ENCODE peak calls at places on chromosome 21, in nine cellular contexts. M is K562, R is tibial nerve, U is suprapubic skin, V is A549, B is stomach, K is ovary, A is HepG2, C is SK-N-SH. N is an unnamed sample.

GRCh38 chr21:16169102-16169511 is 439.3 kb downstream of the USP25 start:
- DNase-seq in C (no peak), U (no peak), A (no peak), V (no peak), K (no peak), B (no peak), R (no peak), M (no peak), N (no peak)

GRCh38 chr21:33396966-33397365 is 6.2 kb upstream of the IFNGR2 start:
- DNase-seq in A (no peak), V (no peak), R (no peak), K (no peak), U (no peak), C (no peak), M (no peak), B (no peak), N (no peak)

GRCh38 chr21:37445228-37445627 is 78.7 kb downstream of the DYRK1A start:
- DNase-seq in C (no peak), B (no peak), U (no peak), V (no peak), R (no peak), A (no peak), M (no peak), K (no peak), N (no peak)

GRCh38 chr21:34795152-34796141 is 126.7 kb downstream of the CLIC6 start:
- DNase-seq in C (no peak), B (peak; percentile 38), M (no peak), U (no peak), A (peak; percentile 76), K (no peak), V (peak; percentile 28), R (peak; percentile 25), N (peak; percentile 67)

GRCh38 chr21:30255679-30256078 is 27.1 kb downstream of the KRTAP24-1 start:
- DNase-seq in M (no peak), B (no peak), V (no peak), K (no peak), C (no peak), R (no peak), A (no peak), U (no peak), N (no peak)

GRCh38 chr21:17798796-17799195 is 20.4 kb downstream of the C21orf91 start:
- DNase-seq in V (no peak), A (no peak), K (no peak), M (no peak), B (no peak), R (no peak), U (no peak), C (no peak), N (no peak)

GRCh38 chr21:34364921-34365320 is 1.1 kb downstream of the KCNE2 start:
- DNase-seq in M (no peak), K (no peak), C (no peak), A (no peak), U (no peak), R (no peak), V (no peak), B (no peak), N (no peak)

GRCh38 chr21:34593423-34593822 is 21.5 kb downstream of the RCAN1 start:
- DNase-seq in M (no peak), V (no peak), R (no peak), U (no peak), K (no peak), B (peak; percentile 52), C (no peak), A (no peak), N (no peak)

GRCh38 chr21:41967708-41968107 is 13.9 kb upstream of the C2CD2 start:
- DNase-seq in U (no peak), B (no peak), K (no peak), A (no peak), M (no peak), V (no peak), R (no peak), C (no peak), N (no peak)

GRCh38 chr21:35922618-35923017 is 137.7 kb downstream of the SETD4 start:
- DNase-seq in K (no peak), U (no peak), R (no peak), B (no peak), A (no peak), M (no peak), C (no peak), V (no peak), N (no peak)

GRCh38 chr21:33247596-33247995 is 17.9 kb downstream of the IFNAR2 start:
- DNase-seq in C (no peak), A (no peak), M (no peak), R (no peak), B (no peak), U (no peak), V (no peak), K (no peak), N (no peak)

GRCh38 chr21:29938968-29939858 is 583 bp downstream of the GRIK1 start:
- DNase-seq in B (no peak), A (no peak), M (no peak), K (no peak), R (no peak), V (no peak), U (peak; percentile 51), C (peak; percentile 11), N (no peak)

GRCh38 chr21:38542263-38542662 is 44.0 kb upstream of the ERG start:
- DNase-seq in R (no peak), C (no peak), A (no peak), K (no peak), U (no peak), M (no peak), V (no peak), B (no peak), N (no peak)

GRCh38 chr21:34061983-34062382 is 11.4 kb upstream of the MRPS6 start:
- DNase-seq in V (no peak), K (no peak), C (peak; percentile 23), B (no peak), A (no peak), U (no peak), R (no peak), M (peak; percentile 76), N (no peak)

GRCh38 chr21:35627462-35627861 is 432.9 kb downstream of the SETD4 start:
- DNase-seq in R (no peak), K (no peak), A (no peak), C (no peak), U (no peak), M (no peak), B (no peak), V (no peak), N (no peak)

GRCh38 chr21:25370311-25370744 is 237.0 kb downstream of the MRPL39 start:
- DNase-seq in K (no peak), M (no peak), A (no peak), B (no peak), R (no peak), C (no peak), U (no peak), V (no peak), N (no peak)

DNA sequence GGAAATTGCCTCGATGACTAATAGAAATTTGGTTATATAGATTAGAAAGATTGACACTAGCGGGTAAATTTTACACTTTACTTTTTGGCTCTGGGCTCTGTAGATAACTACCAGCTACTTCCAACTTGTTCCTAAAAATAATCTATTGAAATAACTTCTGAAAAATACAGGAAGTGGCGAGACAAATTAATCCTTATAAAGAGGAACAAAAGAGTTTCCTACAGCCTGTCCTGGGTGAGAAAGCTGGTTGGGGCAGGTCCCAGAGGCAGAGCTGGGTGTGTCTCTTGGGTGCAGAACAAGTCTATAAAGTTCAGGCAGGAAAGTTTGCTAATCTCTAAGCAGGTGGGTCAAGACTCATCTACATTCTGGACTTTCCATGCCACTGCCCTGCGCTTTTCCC is 69.9 kb upstream of the NRIP1 start:
- DNase-seq in C (no peak), U (no peak), R (no peak), B (peak; percentile 33), M (no peak), V (no peak), A (no peak), K (no peak), N (peak; percentile 66)
- TF ChIP-seq EP300 in C (no peak), U (no peak), R (no peak), B (no peak), M (no peak), V (no peak), A (no peak), K (no peak), N (no peak)

GRCh38 chr21:45584786-45585185 is 42.5 kb upstream of the SLC19A1 start:
- DNase-seq in B (peak; percentile 10), A (no peak), U (peak; percentile 18), M (no peak), V (no peak), R (no peak), K (no peak), C (no peak), N (no peak)
- H3K9me3 ChIP-seq in B (peaks cover 35% of the 10 kb centered on the region), A (peaks cover 15% of the 10 kb centered on the region), U (peaks cover 11% of the 10 kb centered on the region), M (peaks cover 14% of the 10 kb centered on the region), V (peaks cover 31% of the 10 kb centered on the region), R (peaks cover 49% of the 10 kb centered on the region), K (no peaks in the 10 kb centered on the region), C (peaks cover 7% of the 10 kb centered on the region), N (peaks cover 13% of the 10 kb centered on the region)

GRCh38 chr21:39913651-39914145 is 46.5 kb downstream of the PCP4 start:
- DNase-seq in A (no peak), B (no peak), K (no peak), V (no peak), U (no peak), M (no peak), R (no peak), C (no peak), N (no peak)
- H3K4me1 ChIP-seq in A (no peaks in the 10 kb centered on the region), B (no peaks in the 10 kb centered on the region), K (no peaks in the 10 kb centered on the region), V (no peaks in the 10 kb centered on the region), U (no peaks in the 10 kb centered on the region), M (no peaks in the 10 kb centered on the region), R (no peaks in the 10 kb centered on the region), C (no peaks in the 10 kb centered on the region), N (no peaks in the 10 kb centered on the region)

DNA sequence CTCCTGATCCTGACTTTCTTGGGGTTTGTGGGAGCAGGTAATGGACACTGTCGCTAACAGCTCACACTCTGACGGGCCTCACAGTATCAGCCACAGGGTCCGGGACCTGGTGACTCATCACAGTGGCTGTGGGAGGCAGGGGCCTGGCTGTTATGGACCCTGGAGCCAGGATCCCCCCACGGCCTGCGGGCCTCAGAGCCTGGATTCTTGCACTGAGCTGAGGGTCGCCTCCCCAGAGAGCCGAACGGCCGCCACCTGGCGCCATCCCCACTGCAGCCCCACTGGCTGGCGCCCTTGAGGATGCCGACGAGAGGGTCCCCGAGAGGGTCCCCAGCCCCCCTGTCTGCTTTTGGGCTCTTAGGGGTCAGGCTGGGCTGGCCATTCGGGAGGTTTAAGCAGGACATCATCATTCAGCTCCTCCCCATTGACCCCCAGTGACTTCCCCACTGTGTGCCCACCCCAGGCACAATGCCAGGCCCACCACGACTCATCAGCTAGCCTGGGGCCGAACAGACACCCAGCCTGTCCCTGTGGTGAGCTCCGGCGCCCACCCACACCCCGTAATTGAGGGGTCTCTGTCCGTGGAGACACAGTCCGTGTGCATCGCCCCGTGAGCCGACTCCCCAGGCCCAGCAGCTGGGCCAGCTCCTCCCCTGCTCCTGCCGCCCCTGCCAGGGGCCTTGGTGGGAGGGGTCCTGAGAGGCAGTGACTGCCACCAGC is 30.8 kb upstream of the TRAPPC10 start:
- DNase-seq in B (no peak), C (no peak), V (no peak), U (no peak), M (no peak), K (no peak), R (no peak), A (no peak), N (no peak)
- TF ChIP-seq EP300 in B (no peak), C (no peak), V (no peak), U (no peak), M (no peak), K (no peak), R (no peak), A (no peak), N (no peak)